ENCODE peak calls at places on chromosomes 16 and 17, in five cellular contexts. One of them, this sample, is unnamed.

GRCh38 chr16:84885024-84885910 is 65.5 kb downstream of the CRISPLD2 start:
- DNase-seq in GDM1: no peak
- DNase-seq in adrenal gland: no peak
- DNase-seq in nucleus accumbens: peak
- DNase-seq in GM19239: no peak
- DNase-seq in this sample: no peak

GRCh38 chr17:64775701-64776570 is 113.8 kb upstream of the SMURF2 start:
- DNase-seq in GDM1: no peak
- DNase-seq in nucleus accumbens: no peak
- DNase-seq in GM19239: no peak
- DNase-seq in adrenal gland: no peak
- DNase-seq in this sample: no peak

GRCh38 chr16:89858973-89859808 is 14.2 kb upstream of the TCF25 start:
- DNase-seq in adrenal gland: peak
- DNase-seq in GM19239: no peak
- DNase-seq in nucleus accumbens: no peak
- DNase-seq in GDM1: no peak
- DNase-seq in this sample: no peak

GRCh38 chr16:50603206-50604064 is 55.2 kb downstream of the NKD1 start:
- DNase-seq in GDM1: no peak
- DNase-seq in nucleus accumbens: no peak
- DNase-seq in GM19239: no peak
- DNase-seq in adrenal gland: no peak
- DNase-seq in this sample: peak

GRCh38 chr16:57694556-57695377 is at the start of gene DRC7:
- DNase-seq in nucleus accumbens: peak
- DNase-seq in GM19239: peak
- DNase-seq in GDM1: peak
- DNase-seq in adrenal gland: peak
- DNase-seq in this sample: no peak

GRCh38 chr17:76353004-76353598 is 615 bp downstream of the PRPSAP1 start:
- DNase-seq in GM19239: peak
- DNase-seq in GDM1: no peak
- DNase-seq in adrenal gland: peak
- DNase-seq in nucleus accumbens: no peak
- DNase-seq in this sample: peak

GRCh38 chr17:41959336-41960095 is 7.1 kb upstream of the CNP start:
- DNase-seq in adrenal gland: peak
- DNase-seq in nucleus accumbens: no peak
- DNase-seq in GM19239: no peak
- DNase-seq in GDM1: peak
- DNase-seq in this sample: peak

GRCh38 chr17:76491271-76492184 is 9.7 kb downstream of the RHBDF2 start:
- DNase-seq in nucleus accumbens: no peak
- DNase-seq in GDM1: no peak
- DNase-seq in GM19239: no peak
- DNase-seq in adrenal gland: peak
- DNase-seq in this sample: no peak